ENCODE peak calls at places on chromosome 7, in six cellular contexts. U is left ventricle myocardium inferior, S is GM12865, E is AG09309, N is BE2C, H is fibroblast of mammary gland. I is an unnamed sample.

GRCh38 chr7:41930538-41931262 is 227.8 kb upstream of the INHBA start:
- DNase-seq in E (no peak), N (no peak), H (peak), U (no peak), S (peak), I (no peak)

GRCh38 chr7:97078023-97078988 is 39.2 kb upstream of the SDHAF3 start:
- DNase-seq in H (no peak), U (no peak), S (peak), N (no peak), E (no peak), I (no peak)

GRCh38 chr7:106283831-106284515 is 810 bp downstream of the NAMPT start:
- DNase-seq in N (peak), E (no peak), U (peak), S (peak), H (peak), I (peak)

GRCh38 chr7:130845581-130846085 is 111.6 kb upstream of the KLF14 start:
- DNase-seq in N (no peak), E (peak), U (no peak), H (peak), S (no peak), I (no peak)

GRCh38 chr7:37354661-37355131 is 94.0 kb downstream of the ELMO1 start:
- DNase-seq in S (peak), E (no peak), U (peak), H (peak), N (no peak), I (no peak)

GRCh38 chr7:93146465-93147127 is 1.6 kb downstream of the SAMD9L start:
- DNase-seq in N (no peak), E (no peak), S (peak), H (no peak), U (no peak), I (no peak)

GRCh38 chr7:96337519-96337918 is 15.6 kb upstream of the SLC25A13 start:
- DNase-seq in E (peak), S (no peak), H (peak), U (no peak), N (no peak), I (no peak)

GRCh38 chr7:105902325-105902911 is 26.0 kb upstream of the ATXN7L1 start:
- DNase-seq in N (no peak), E (no peak), U (no peak), H (no peak), S (no peak), I (no peak)

GRCh38 chr7:80785961-80786360 is 132.9 kb downstream of the SEMA3C start:
- DNase-seq in E (peak), U (no peak), S (no peak), H (peak), N (no peak), I (no peak)

GRCh38 chr7:47664650-47665049 is 82.7 kb upstream of the TNS3 start:
- DNase-seq in E (no peak), S (no peak), U (no peak), H (no peak), N (no peak), I (no peak)

GRCh38 chr7:39921505-39922250 is 28.4 kb upstream of the CDK13 start:
- DNase-seq in U (no peak), N (no peak), E (no peak), S (no peak), H (no peak), I (no peak)

GRCh38 chr7:112202819-112203218 is 3.4 kb downstream of the DOCK4 start:
- DNase-seq in N (peak), H (no peak), E (no peak), U (no peak), S (peak), I (no peak)

GRCh38 chr7:159122276-159122675 is 22.4 kb downstream of the VIPR2 start:
- DNase-seq in H (no peak), U (no peak), E (no peak), S (no peak), N (no peak), I (no peak)

GRCh38 chr7:95772298-95772770 is at the start of gene DYNC1I1:
- DNase-seq in H (peak), S (peak), N (peak), U (peak), E (no peak), I (peak)

GRCh38 chr7:90708841-90709317 is 112.8 kb downstream of the CDK14 start:
- DNase-seq in E (no peak), S (peak), H (peak), N (no peak), U (no peak), I (peak)

GRCh38 chr7:73706122-73707044 is 13.1 kb downstream of the STX1A start:
- DNase-seq in N (no peak), H (peak), S (no peak), E (no peak), U (no peak), I (no peak)

GRCh38 chr7:1419688-1420087 is 39.6 kb downstream of the MICALL2 start:
- DNase-seq in U (no peak), E (no peak), N (no peak), H (no peak), S (no peak), I (no peak)
- TF ChIP-seq CTCF in U (no peak), E (no peak), N (no peak), H (no peak), S (no peak), I (no peak)

DNA sequence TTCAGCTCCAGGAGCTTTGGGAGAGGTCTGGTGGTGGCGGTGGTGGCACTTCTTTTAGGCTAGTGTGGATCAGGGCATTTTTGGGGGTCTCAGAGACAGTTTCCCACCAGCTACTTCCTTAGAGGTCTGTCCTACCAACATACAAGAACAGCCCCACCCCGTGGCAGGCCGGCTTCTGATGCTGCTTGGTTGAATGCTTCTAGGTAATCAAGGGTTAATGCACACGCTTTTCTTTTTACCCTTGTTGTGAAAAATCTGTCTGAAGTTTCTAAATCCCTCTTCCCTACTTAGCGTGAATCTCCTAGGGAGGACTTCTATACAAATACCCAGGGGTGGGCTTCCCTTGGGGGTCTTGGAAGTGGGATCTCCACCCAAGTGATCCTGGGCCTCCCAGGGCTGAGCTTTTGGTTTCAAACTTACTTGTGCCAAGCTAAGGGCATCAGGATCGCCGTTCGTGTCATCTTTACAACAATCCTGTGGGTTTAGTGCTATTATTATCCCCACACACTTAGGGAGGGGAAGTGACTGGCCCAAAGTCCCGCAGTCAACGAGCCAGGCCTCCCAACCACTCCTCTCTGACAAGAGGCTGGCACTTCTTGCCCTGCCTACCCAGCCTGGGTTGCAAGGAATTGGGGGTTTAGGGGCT is 1.7 kb downstream of the SH2B2 start:
- DNase-seq in E (no peak), H (no peak), N (no peak), S (peak), U (no peak), I (no peak)
- TF ChIP-seq CTCF in E (peak), H (no peak), N (no peak), S (peak), U (no peak), I (peak)

GRCh38 chr7:77696643-77697534 is 630 bp downstream of the RSBN1L start:
- DNase-seq in U (peak), E (no peak), S (peak), H (peak), N (peak), I (peak)

GRCh38 chr7:77693830-77694583 is 2.3 kb upstream of the RSBN1L start:
- DNase-seq in N (no peak), U (no peak), S (no peak), E (no peak), H (no peak), I (no peak)

GRCh38 chr7:77697535-77697831 is 1.2 kb downstream of the RSBN1L start:
- DNase-seq in E (no peak), H (no peak), U (peak), S (no peak), N (no peak), I (no peak)

GRCh38 chr7:77698042-77698625 is 1.9 kb downstream of the RSBN1L start:
- DNase-seq in H (no peak), N (no peak), S (peak), U (no peak), E (no peak), I (no peak)

GRCh38 chr7:77696057-77696642 is at the start of gene RSBN1L:
- DNase-seq in U (peak), H (peak), E (peak), N (peak), S (peak), I (peak)
- TF ChIP-seq CTCF in U (peak), H (no peak), E (peak), N (peak), S (peak), I (peak)

DNA sequence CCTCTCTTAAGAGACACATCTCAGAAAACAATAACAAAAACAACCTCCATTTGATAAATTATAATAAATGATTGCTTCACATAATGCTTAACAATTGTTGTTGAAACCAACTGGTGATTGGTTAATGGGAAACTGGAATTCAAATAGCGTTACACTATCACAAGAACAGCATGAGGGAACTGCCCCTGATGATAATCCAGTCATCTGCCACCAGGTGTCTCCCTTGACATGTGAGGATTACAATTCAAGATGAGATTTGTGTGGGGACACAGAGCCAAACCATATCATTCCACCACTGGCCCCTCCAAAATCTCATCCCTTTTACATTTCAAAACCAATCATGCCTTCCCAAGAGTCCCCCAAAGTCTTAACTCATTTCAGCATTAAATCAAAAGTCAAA is 375.9 kb downstream of the BMPER start:
- DNase-seq in U (no peak), N (no peak), S (no peak), H (peak), E (no peak), I (no peak)
- TF ChIP-seq CTCF in U (no peak), N (peak), S (no peak), H (peak), E (peak), I (no peak)

GRCh38 chr7:104160375-104160774 is 47.4 kb downstream of the ORC5 start:
- DNase-seq in N (no peak), S (no peak), H (peak), U (no peak), E (no peak), I (no peak)
- TF ChIP-seq CTCF in N (peak), S (no peak), H (peak), U (peak), E (no peak), I (peak)

GRCh38 chr7:123624527-123625183 is 23.0 kb downstream of the ASB15 start:
- DNase-seq in N (peak), U (peak), S (peak), H (peak), E (no peak), I (peak)
- TF ChIP-seq CTCF in N (peak), U (peak), S (peak), H (peak), E (peak), I (peak)

DNA sequence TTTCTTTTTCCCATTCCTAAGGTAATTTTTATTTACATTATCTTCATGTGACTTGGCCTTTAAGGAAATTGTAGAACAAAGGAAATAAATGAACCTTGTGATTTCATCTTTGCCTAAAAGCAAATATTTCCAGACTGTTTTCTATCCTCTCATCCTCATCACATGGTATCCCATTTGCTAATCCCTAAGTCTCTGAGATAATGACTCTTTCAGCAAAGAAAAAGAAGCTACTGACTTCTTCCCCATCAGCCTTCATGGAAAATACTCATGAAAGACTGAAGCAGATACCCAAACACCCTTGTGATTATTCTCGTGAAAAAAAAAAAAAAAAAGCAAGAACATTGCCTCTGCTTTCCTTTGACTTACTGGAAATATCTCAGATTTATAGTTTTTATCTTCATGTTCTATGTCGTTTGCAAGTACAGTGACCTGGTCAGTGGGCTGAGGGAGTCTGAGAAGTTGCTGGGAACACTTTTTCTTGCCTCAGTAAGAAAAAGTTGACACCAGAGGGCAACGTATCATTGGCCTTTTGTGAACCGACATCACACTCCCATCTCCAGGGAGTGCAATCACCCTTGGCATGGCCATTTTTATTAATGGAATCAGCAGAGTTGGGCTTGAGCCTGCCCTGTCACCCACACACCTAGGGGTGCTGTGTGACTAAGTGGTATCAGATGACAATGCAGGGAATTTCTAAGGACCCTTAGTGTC is 246.0 kb upstream of the KMT2E start:
- DNase-seq in U (no peak), E (no peak), N (no peak), S (no peak), H (no peak), I (no peak)
- TF ChIP-seq CTCF in U (no peak), E (no peak), N (no peak), S (no peak), H (no peak), I (no peak)

I was measured in GM13977.